ENCODE peak calls at places on chromosomes 3 and 15, in nine cellular contexts. I is GM19239; W is activated CD4-positive, alpha-beta T cell treated with anti-CD3 and anti-CD28 coated beads for 48 hours; S is AG10803; C is ELF-1; O is NCI-H1092 treated with DMSO at 0.1 percent for 48 hours; Z is iris pigment epithelial cell; F is 8988T; K is kidney tubule cell. J is an unnamed sample.

GRCh38 chr3:176939022-176939817 is 258.1 kb downstream of the TBL1XR1 start:
- DNase-seq in I (peak), W (peak), S (peak), C (peak), O (peak), Z (peak), F (peak), K (peak), J (peak)

GRCh38 chr15:26899658-26900057 is 32.8 kb downstream of the GABRA5 start:
- DNase-seq in I (no peak), W (no peak), S (no peak), C (no peak), O (no peak), Z (no peak), F (no peak), K (no peak), J (no peak)

GRCh38 chr15:99542828-99543227 is 23.0 kb upstream of the MEF2A start:
- DNase-seq in I (no peak), W (no peak), S (peak), C (no peak), O (no peak), Z (peak), F (no peak), K (no peak), J (no peak)

GRCh38 chr3:155320934-155321333 is 27.5 kb upstream of the STRIT1 start:
- DNase-seq in I (no peak), W (no peak), S (no peak), C (no peak), O (no peak), Z (no peak), F (no peak), K (no peak), J (no peak)

GRCh38 chr15:99708563-99708962 is 24.7 kb downstream of the LYSMD4 start:
- DNase-seq in I (no peak), W (no peak), S (peak), C (no peak), O (no peak), Z (peak), F (peak), K (peak), J (peak)

GRCh38 chr3:94440767-94441493 is 378.1 kb downstream of the NSUN3 start:
- DNase-seq in I (no peak), W (no peak), S (peak), C (no peak), O (no peak), Z (peak), F (peak), K (peak), J (no peak)

GRCh38 chr15:35319354-35319753 is 226.6 kb downstream of the DPH6 start:
- DNase-seq in I (no peak), W (no peak), S (no peak), C (no peak), O (no peak), Z (no peak), F (no peak), K (no peak), J (no peak)

GRCh38 chr15:31786360-31786759 is 244.0 kb upstream of the CHRNA7 start:
- DNase-seq in I (no peak), W (no peak), S (no peak), C (no peak), O (no peak), Z (no peak), F (no peak), K (no peak), J (no peak)

GRCh38 chr3:61964566-61964965 is 403.2 kb downstream of the PTPRG start:
- DNase-seq in I (no peak), W (no peak), S (no peak), C (no peak), O (no peak), Z (no peak), F (no peak), K (peak), J (no peak)

GRCh38 chr3:56157693-56158092 is 310.6 kb downstream of the ERC2 start:
- DNase-seq in I (no peak), W (no peak), S (peak), C (peak), O (no peak), Z (peak), F (no peak), K (peak), J (no peak)

GRCh38 chr3:27431116-27431515 is 53.1 kb downstream of the SLC4A7 start:
- DNase-seq in I (no peak), W (no peak), S (peak), C (no peak), O (no peak), Z (peak), F (no peak), K (peak), J (peak)

GRCh38 chr3:123584284-123584987 is 417 bp downstream of the HACD2 start:
- DNase-seq in I (peak), W (no peak), S (no peak), C (no peak), O (peak), Z (no peak), F (peak), K (no peak), J (no peak)

GRCh38 chr3:45100998-45101407 is 45.2 kb downstream of the CDCP1 start:
- DNase-seq in I (no peak), W (peak), S (peak), C (no peak), O (no peak), Z (peak), F (no peak), K (no peak), J (no peak)

GRCh38 chr3:105322570-105323273 is 44.0 kb upstream of the ALCAM start:
- DNase-seq in I (peak), W (no peak), S (no peak), C (no peak), O (no peak), Z (peak), F (no peak), K (no peak), J (no peak)

GRCh38 chr3:1172642-1173041 is 79.8 kb downstream of the CNTN6 start:
- DNase-seq in I (no peak), W (no peak), S (no peak), C (no peak), O (no peak), Z (no peak), F (no peak), K (no peak), J (no peak)

GRCh38 chr3:62332771-62333381 is 40.5 kb downstream of the FEZF2 start:
- DNase-seq in I (no peak), W (no peak), S (peak), C (no peak), O (no peak), Z (peak), F (no peak), K (peak), J (no peak)

J was measured in smooth muscle cell of the brain vasculature.